ENCODE peak calls at places on chromosomes 11 and 22, in ten cellular contexts. M, D, F, Q, J, P, L, W, A and C are unnamed samples.

GRCh38 chr11:134752526-134752925 is 340.5 kb upstream of the B3GAT1 start:
- DNase-seq in M (no peak), D (no peak), F (no peak), Q (no peak), J (no peak), P (no peak), L (no peak), W (no peak), A (no peak), C (no peak)

GRCh38 chr22:32531955-32532818 is 57.6 kb downstream of the FBXO7 start:
- DNase-seq in M (peak), D (no peak), F (no peak), Q (peak), J (peak), P (peak), L (peak), W (peak), A (no peak), C (peak)

GRCh38 chr11:70739811-70740474 is 341.6 kb downstream of the CTTN start:
- DNase-seq in M (no peak), D (no peak), F (no peak), Q (no peak), J (no peak), P (no peak), L (no peak), W (no peak), A (no peak), C (no peak)

GRCh38 chr11:61888043-61888442 is 3.3 kb downstream of the FADS3 start:
- DNase-seq in M (peak), D (no peak), F (no peak), Q (no peak), J (peak), P (peak), L (peak), W (peak), A (no peak), C (no peak)

GRCh38 chr22:32546480-32546879 is 71.9 kb downstream of the FBXO7 start:
- DNase-seq in M (no peak), D (no peak), F (no peak), Q (no peak), J (peak), P (no peak), L (no peak), W (no peak), A (no peak), C (no peak)

GRCh38 chr22:24513706-24514240 is 18.6 kb downstream of the UPB1 start:
- DNase-seq in M (no peak), D (no peak), F (no peak), Q (no peak), J (no peak), P (no peak), L (no peak), W (no peak), A (no peak), C (no peak)

GRCh38 chr11:68363771-68364170 is 51.4 kb downstream of the LRP5 start:
- DNase-seq in M (no peak), D (no peak), F (no peak), Q (no peak), J (no peak), P (no peak), L (no peak), W (no peak), A (no peak), C (no peak)

GRCh38 chr11:73189315-73189714 is 28.8 kb upstream of the P2RY2 start:
- DNase-seq in M (no peak), D (no peak), F (no peak), Q (no peak), J (no peak), P (no peak), L (no peak), W (no peak), A (peak), C (no peak)

GRCh38 chr22:23684051-23684450 is 6.8 kb upstream of the RGL4 start:
- DNase-seq in M (no peak), D (no peak), F (no peak), Q (no peak), J (no peak), P (no peak), L (peak), W (peak), A (no peak), C (no peak)

GRCh38 chr11:31813242-31813960 is 2.3 kb upstream of the PAX6 start:
- DNase-seq in M (no peak), D (no peak), F (no peak), Q (no peak), J (no peak), P (peak), L (no peak), W (no peak), A (no peak), C (no peak)

GRCh38 chr11:80441821-80442220 is 1001.0 kb upstream of the TENM4 start:
- DNase-seq in M (no peak), D (no peak), F (no peak), Q (no peak), J (peak), P (peak), L (no peak), W (no peak), A (no peak), C (no peak)

GRCh38 chr11:70823771-70824170 is 425.4 kb downstream of the CTTN start:
- DNase-seq in M (no peak), D (no peak), F (no peak), Q (no peak), J (no peak), P (no peak), L (no peak), W (no peak), A (no peak), C (no peak)

GRCh38 chr22:33565580-33565995 is 354.7 kb downstream of the LARGE1 start:
- DNase-seq in M (no peak), D (no peak), F (no peak), Q (no peak), J (no peak), P (no peak), L (no peak), W (no peak), A (no peak), C (no peak)